ENCODE peak calls at places on chromosomes 1 and 21, in eight cellular contexts. F is activated naive CD8-positive, alpha-beta T cell treated with anti-CD3 and anti-CD28 coated beads, Interleukin-2, amount 50 U/mL, for 24 hours; E is activated T-helper 1 cell treated with anti-CD3 and anti-CD28 coated beads, Interleukin-12 subunit alpha, Interleukin-12 subunit beta, Interleukin-2, Interleukin-4 antibody, amounts not matched to agents 30 ng/mL and 10 ng/mL and 1 ng/mL, durations not matched to agents 14 hours and 24 hours and 36 hours; D is fibroblast of mammary gland; A is right cardiac atrium; L is GDM1; J is MM.1S; K is AG09319. P is an unnamed sample.

GRCh38 chr1:84078108-84078823 is 65.8 kb upstream of the PRKACB start:
- DNase-seq in F (peak), E (no peak), D (peak), A (no peak), L (no peak), J (no peak), K (no peak), P (no peak)

GRCh38 chr1:3481836-3482589 is 27.5 kb downstream of the ARHGEF16 start:
- DNase-seq in F (no peak), E (no peak), D (peak), A (no peak), L (no peak), J (no peak), K (no peak), P (no peak)

GRCh38 chr1:2388004-2388913 is 3.1 kb downstream of the MORN1 start:
- DNase-seq in F (no peak), E (no peak), D (no peak), A (peak), L (no peak), J (no peak), K (no peak), P (peak)

GRCh38 chr21:42400525-42400924 is 3.2 kb upstream of the UBASH3A start:
- DNase-seq in F (no peak), E (no peak), D (peak), A (no peak), L (no peak), J (no peak), K (no peak), P (no peak)

GRCh38 chr1:66402194-66402593 is 131.8 kb upstream of the SGIP1 start:
- DNase-seq in F (no peak), E (no peak), D (peak), A (peak), L (no peak), J (peak), K (no peak), P (peak)

GRCh38 chr1:237542525-237543418 is 347.9 kb downstream of the ZP4 start:
- DNase-seq in F (no peak), E (no peak), D (no peak), A (no peak), L (no peak), J (no peak), K (no peak), P (no peak)

GRCh38 chr1:88900883-88901282 is 9.5 kb upstream of the GTF2B start:
- DNase-seq in F (no peak), E (no peak), D (no peak), A (no peak), L (no peak), J (no peak), K (no peak), P (no peak)

GRCh38 chr1:55061706-55062321 is 22.5 kb downstream of the PCSK9 start:
- DNase-seq in F (no peak), E (no peak), D (no peak), A (no peak), L (no peak), J (no peak), K (no peak), P (no peak)

GRCh38 chr21:15240846-15241245 is 176.0 kb upstream of the NRIP1 start:
- DNase-seq in F (no peak), E (no peak), D (no peak), A (no peak), L (no peak), J (no peak), K (no peak), P (no peak)

GRCh38 chr21:37072239-37072987 is 458 bp downstream of the PIGP start:
- DNase-seq in F (no peak), E (peak), D (peak), A (peak), L (no peak), J (no peak), K (peak), P (peak)

GRCh38 chr1:159247266-159247665 is 42.6 kb downstream of the ACKR1 start:
- DNase-seq in F (no peak), E (no peak), D (peak), A (no peak), L (no peak), J (no peak), K (no peak), P (no peak)

GRCh38 chr1:236762410-236762809 is 32.7 kb upstream of the MTR start:
- DNase-seq in F (no peak), E (no peak), D (peak), A (no peak), L (no peak), J (no peak), K (no peak), P (no peak)

P was measured in left ventricle myocardium superior.